ENCODE peak calls at places on chromosomes 16 and 17, in four cellular contexts. One of them, this sample, is unnamed.

GRCh38 chr17:55612691-55613141 is 101.5 kb upstream of the SMIM36 start:
- DNase-seq in NCI-H1694 treated with DMSO at 0.1 percent for 48 hours: no peak
- DNase-seq in HFFc6: no peak
- DNase-seq in putamen: no peak
- DNase-seq in this sample: no peak

GRCh38 chr17:17693253-17693954 is 12.1 kb downstream of the RAI1 start:
- DNase-seq in NCI-H1694 treated with DMSO at 0.1 percent for 48 hours: peak
- DNase-seq in HFFc6: no peak
- DNase-seq in putamen: peak
- DNase-seq in this sample: no peak

GRCh38 chr16:35195173-35195863 is 1735.9 kb downstream of the TP53TG3F start:
- DNase-seq in NCI-H1694 treated with DMSO at 0.1 percent for 48 hours: no peak
- DNase-seq in HFFc6: no peak
- DNase-seq in putamen: no peak
- DNase-seq in this sample: no peak

GRCh38 chr17:47072881-47073280 is 93.8 kb upstream of the RPRML start:
- DNase-seq in NCI-H1694 treated with DMSO at 0.1 percent for 48 hours: no peak
- DNase-seq in HFFc6: no peak
- DNase-seq in putamen: peak
- DNase-seq in this sample: no peak

GRCh38 chr16:69201787-69202186 is 14.8 kb downstream of the SNTB2 start:
- DNase-seq in NCI-H1694 treated with DMSO at 0.1 percent for 48 hours: no peak
- DNase-seq in HFFc6: no peak
- DNase-seq in putamen: no peak
- DNase-seq in this sample: no peak

GRCh38 chr17:81291662-81292061 is 3.4 kb downstream of the SLC38A10 start:
- DNase-seq in NCI-H1694 treated with DMSO at 0.1 percent for 48 hours: peak
- DNase-seq in HFFc6: no peak
- DNase-seq in putamen: no peak
- DNase-seq in this sample: no peak

GRCh38 chr17:15341385-15341849 is at the start of gene TEKT3:
- DNase-seq in NCI-H1694 treated with DMSO at 0.1 percent for 48 hours: no peak
- DNase-seq in HFFc6: peak
- DNase-seq in putamen: peak
- DNase-seq in this sample: no peak

GRCh38 chr17:79174193-79174765 is 99.7 kb downstream of the ENGASE start:
- DNase-seq in NCI-H1694 treated with DMSO at 0.1 percent for 48 hours: no peak
- DNase-seq in HFFc6: no peak
- DNase-seq in putamen: no peak
- DNase-seq in this sample: no peak

GRCh38 chr17:20228410-20228809 is 219.3 kb downstream of the SPECC1 start:
- DNase-seq in NCI-H1694 treated with DMSO at 0.1 percent for 48 hours: no peak
- DNase-seq in HFFc6: no peak
- DNase-seq in putamen: no peak
- DNase-seq in this sample: no peak

GRCh38 chr17:15999974-16000827 is 577 bp downstream of the TTC19 start:
- DNase-seq in NCI-H1694 treated with DMSO at 0.1 percent for 48 hours: no peak
- DNase-seq in HFFc6: peak
- DNase-seq in putamen: peak
- DNase-seq in this sample: no peak

GRCh38 chr17:77042688-77043330 is 98.0 kb upstream of the SEC14L1 start:
- DNase-seq in NCI-H1694 treated with DMSO at 0.1 percent for 48 hours: no peak
- DNase-seq in HFFc6: no peak
- DNase-seq in putamen: peak
- DNase-seq in this sample: no peak

GRCh38 chr17:35540589-35541404 is 3.3 kb upstream of the SLFN12L start:
- DNase-seq in NCI-H1694 treated with DMSO at 0.1 percent for 48 hours: no peak
- DNase-seq in HFFc6: peak
- DNase-seq in putamen: no peak
- DNase-seq in this sample: no peak

GRCh38 chr16:87068316-87068715 is 248.9 kb downstream of the C16orf95 start:
- DNase-seq in NCI-H1694 treated with DMSO at 0.1 percent for 48 hours: no peak
- DNase-seq in HFFc6: no peak
- DNase-seq in putamen: no peak
- DNase-seq in this sample: no peak

GRCh38 chr16:29646947-29647346 is 16.1 kb upstream of the SPN start:
- DNase-seq in NCI-H1694 treated with DMSO at 0.1 percent for 48 hours: no peak
- DNase-seq in HFFc6: no peak
- DNase-seq in putamen: no peak
- DNase-seq in this sample: no peak

GRCh38 chr17:1399366-1399678 is 700 bp downstream of the YWHAE start:
- DNase-seq in NCI-H1694 treated with DMSO at 0.1 percent for 48 hours: no peak
- DNase-seq in HFFc6: no peak
- DNase-seq in putamen: no peak
- DNase-seq in this sample: no peak

GRCh38 chr16:49776085-49776501 is 79.8 kb downstream of the ZNF423 start:
- DNase-seq in NCI-H1694 treated with DMSO at 0.1 percent for 48 hours: no peak
- DNase-seq in HFFc6: no peak
- DNase-seq in putamen: peak
- DNase-seq in this sample: no peak

GRCh38 chr16:24668481-24669001 is 60.9 kb upstream of the TNRC6A start:
- DNase-seq in NCI-H1694 treated with DMSO at 0.1 percent for 48 hours: no peak
- DNase-seq in HFFc6: peak
- DNase-seq in putamen: no peak
- DNase-seq in this sample: no peak

GRCh38 chr16:27736431-27736830 is 186.5 kb downstream of the KATNIP start:
- DNase-seq in NCI-H1694 treated with DMSO at 0.1 percent for 48 hours: no peak
- DNase-seq in HFFc6: no peak
- DNase-seq in putamen: no peak
- DNase-seq in this sample: no peak

This sample was measured in SK-N-MC.